ENCODE peak calls at places on chromosomes 3 and 15, in four cellular contexts. B is choroid plexus epithelial cell; J is CD8-positive, alpha-beta T cell; O is fibroblast of mammary gland. T is an unnamed sample.

GRCh38 chr15:57424628-57425405 is 48.5 kb downstream of the CGNL1 start:
- DNase-seq in B (no peak), O (no peak), J (no peak), T (no peak)

GRCh38 chr3:79039192-79039591 is 728.6 kb downstream of the ROBO1 start:
- DNase-seq in J (no peak), O (peak), B (peak), T (no peak)

GRCh38 chr3:158105710-158106438 is at the start of gene SHOX2:
- DNase-seq in J (no peak), O (peak), B (peak), T (peak)

GRCh38 chr3:170634663-170635096 is 48.8 kb upstream of the SLC7A14 start:
- DNase-seq in B (no peak), O (no peak), J (no peak), T (no peak)

GRCh38 chr3:15452961-15453360 is 25.6 kb downstream of the EAF1 start:
- DNase-seq in B (no peak), J (no peak), O (no peak), T (no peak)

GRCh38 chr3:13405614-13406013 is 14.5 kb downstream of the NUP210 start:
- DNase-seq in B (no peak), O (no peak), J (no peak), T (no peak)

GRCh38 chr15:57245130-57245529 is 131.2 kb upstream of the CGNL1 start:
- DNase-seq in B (peak), J (no peak), O (no peak), T (no peak)

GRCh38 chr3:127392146-127392470 is 104.3 kb upstream of the PRR20G start:
- DNase-seq in O (no peak), J (no peak), B (no peak), T (no peak)

GRCh38 chr3:139588450-139588849 is 48.9 kb upstream of the RBP1 start:
- DNase-seq in J (no peak), O (no peak), B (peak), T (no peak)

GRCh38 chr3:53213276-53213675 is 42.5 kb downstream of the TKT start:
- DNase-seq in O (no peak), B (no peak), J (no peak), T (no peak)

GRCh38 chr3:69791111-69791510 is 51.8 kb downstream of the MITF start:
- DNase-seq in O (peak), B (peak), J (no peak), T (no peak)

GRCh38 chr3:197003461-197004385 is 25.9 kb downstream of the MELTF start:
- DNase-seq in B (no peak), O (peak), J (no peak), T (no peak)

GRCh38 chr3:126573492-126574117 is 14.9 kb upstream of the C3orf22 start:
- DNase-seq in J (no peak), B (no peak), O (no peak), T (no peak)

GRCh38 chr3:122003112-122003511 is 18.9 kb downstream of the ILDR1 start:
- DNase-seq in B (peak), O (no peak), J (no peak), T (no peak)

GRCh38 chr3:29899011-29899410 is 618.1 kb downstream of the RBMS3 start:
- DNase-seq in J (no peak), B (no peak), O (no peak), T (no peak)

GRCh38 chr3:111173328-111173900 is 101.8 kb downstream of the NECTIN3 start:
- DNase-seq in O (no peak), J (no peak), B (peak), T (no peak)

GRCh38 chr3:25044762-25045161 is 383.3 kb upstream of the RARB start:
- DNase-seq in O (no peak), B (no peak), J (no peak), T (no peak)

GRCh38 chr15:101578443-101578894 is 73.7 kb downstream of the TM2D3 start:
- DNase-seq in J (no peak), O (peak), B (peak), T (no peak)
- TF ChIP-seq CTCF in J (no peak), O (peak), B (peak), T (no peak)

GRCh38 chr3:134333522-134334181 is 40.6 kb downstream of the AMOTL2 start:
- DNase-seq in O (no peak), B (peak), J (no peak), T (no peak)
- TF ChIP-seq CTCF in O (no peak), B (peak), J (no peak), T (no peak)

DNA sequence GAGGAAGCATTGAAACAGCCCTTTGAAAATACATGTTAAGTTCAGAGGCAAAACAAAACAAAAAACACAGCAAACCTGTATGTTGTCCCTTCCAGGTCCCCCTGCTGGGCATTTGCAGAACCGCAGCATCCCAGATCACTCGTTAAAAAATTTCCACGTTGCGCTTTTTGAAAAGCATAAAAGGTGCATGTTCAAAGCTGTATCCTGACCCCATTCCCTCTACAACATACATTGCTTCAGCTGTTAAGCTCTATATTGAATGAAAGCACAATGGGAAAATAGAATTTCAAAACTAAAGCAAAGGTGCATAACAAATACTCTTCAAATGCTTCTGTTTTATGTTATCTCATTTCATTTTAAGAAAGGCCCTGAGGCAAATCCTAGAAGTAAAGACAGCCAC is 328.3 kb downstream of the THSD4 start:
- DNase-seq in O (peak), B (peak), J (no peak), T (no peak)
- TF ChIP-seq CTCF in O (peak), B (peak), J (peak), T (peak)

GRCh38 chr3:101381809-101382208 is 61.4 kb upstream of the IMPG2 start:
- DNase-seq in J (no peak), B (peak), O (peak), T (no peak)
- TF ChIP-seq CTCF in J (peak), B (peak), O (peak), T (no peak)

DNA sequence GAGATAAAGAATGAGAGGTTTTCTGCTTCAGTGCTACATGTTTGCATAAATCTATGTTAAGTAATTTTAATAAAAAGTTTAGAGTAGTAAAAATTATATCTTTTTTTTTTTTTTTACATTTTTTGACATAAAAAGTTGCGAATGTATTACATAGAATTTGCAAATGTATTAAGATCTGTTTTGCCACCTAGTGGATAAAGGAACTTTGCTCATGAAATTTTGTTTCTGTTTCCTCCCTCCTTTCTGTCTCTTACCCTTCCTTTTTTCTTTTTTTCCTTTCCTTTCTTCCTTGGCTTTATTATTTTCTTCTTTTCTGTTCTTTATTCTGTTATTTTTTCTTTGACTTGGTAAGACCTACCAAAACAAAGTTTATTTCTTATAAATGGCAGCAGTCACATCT is 58.5 kb upstream of the UTS2B start:
- DNase-seq in B (peak), J (no peak), O (peak), T (no peak)
- TF ChIP-seq CTCF in B (peak), J (no peak), O (peak), T (no peak)

GRCh38 chr3:183634707-183635106 is 716 bp upstream of the KLHL24 start:
- DNase-seq in O (no peak), B (no peak), J (no peak), T (no peak)

GRCh38 chr3:183637106-183637486 is 1.7 kb downstream of the KLHL24 start:
- DNase-seq in B (no peak), O (no peak), J (no peak), T (no peak)

GRCh38 chr3:183636221-183637105 is 1.0 kb downstream of the KLHL24 start:
- DNase-seq in O (peak), B (peak), J (peak), T (peak)

GRCh38 chr3:183635107-183635430 is 354 bp upstream of the KLHL24 start:
- DNase-seq in J (no peak), O (no peak), B (no peak), T (no peak)

DNA sequence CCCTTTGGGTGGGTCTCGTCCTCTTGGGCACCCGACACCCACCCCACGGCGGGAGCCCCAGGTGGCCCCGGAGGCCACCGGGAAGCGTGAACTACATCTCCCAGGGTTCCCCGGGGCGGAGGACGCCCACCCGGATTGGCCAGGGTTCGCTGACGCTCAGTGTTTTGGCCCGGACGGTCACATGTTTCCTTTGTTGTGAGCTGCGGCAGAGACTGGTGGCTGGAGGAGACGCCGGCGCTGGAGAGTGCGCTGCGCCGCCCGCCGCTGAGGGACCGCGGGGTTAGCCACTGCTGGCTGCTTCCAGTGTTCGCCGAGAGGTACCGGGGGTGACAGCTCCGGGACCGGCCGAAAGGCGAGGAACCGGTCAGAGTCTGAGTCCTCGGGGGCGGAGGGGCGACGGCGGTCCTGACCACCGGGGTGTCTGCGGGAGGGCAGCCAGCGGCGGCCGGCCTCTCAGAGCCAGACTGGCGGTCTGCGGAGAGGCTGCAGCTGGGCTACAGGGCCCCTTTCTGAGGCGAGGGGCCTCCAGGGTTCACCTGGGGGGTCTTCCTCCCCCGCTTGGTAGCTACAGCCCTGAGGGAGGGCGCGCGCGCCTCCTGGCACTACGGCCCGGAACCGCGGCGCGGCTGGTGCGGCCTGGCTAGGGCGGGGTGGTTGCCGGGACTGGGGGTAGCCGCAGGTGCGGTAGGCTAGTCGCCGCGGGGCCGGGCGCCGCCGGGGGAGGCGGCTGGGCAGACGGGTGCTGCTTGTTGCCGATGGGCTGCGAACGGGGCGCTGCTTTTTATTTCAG is at the start of gene KLHL24:
- DNase-seq in J (peak), B (peak), O (peak), T (peak)
- TF ChIP-seq CTCF in J (no peak), B (no peak), O (no peak), T (no peak)

GRCh38 chr3:68207327-68207726 is 552.9 kb upstream of the SUCLG2 start:
- DNase-seq in J (no peak), B (no peak), O (no peak), T (no peak)

GRCh38 chr3:68211637-68212036 is 557.2 kb upstream of the SUCLG2 start:
- DNase-seq in O (no peak), B (no peak), J (no peak), T (no peak)

DNA sequence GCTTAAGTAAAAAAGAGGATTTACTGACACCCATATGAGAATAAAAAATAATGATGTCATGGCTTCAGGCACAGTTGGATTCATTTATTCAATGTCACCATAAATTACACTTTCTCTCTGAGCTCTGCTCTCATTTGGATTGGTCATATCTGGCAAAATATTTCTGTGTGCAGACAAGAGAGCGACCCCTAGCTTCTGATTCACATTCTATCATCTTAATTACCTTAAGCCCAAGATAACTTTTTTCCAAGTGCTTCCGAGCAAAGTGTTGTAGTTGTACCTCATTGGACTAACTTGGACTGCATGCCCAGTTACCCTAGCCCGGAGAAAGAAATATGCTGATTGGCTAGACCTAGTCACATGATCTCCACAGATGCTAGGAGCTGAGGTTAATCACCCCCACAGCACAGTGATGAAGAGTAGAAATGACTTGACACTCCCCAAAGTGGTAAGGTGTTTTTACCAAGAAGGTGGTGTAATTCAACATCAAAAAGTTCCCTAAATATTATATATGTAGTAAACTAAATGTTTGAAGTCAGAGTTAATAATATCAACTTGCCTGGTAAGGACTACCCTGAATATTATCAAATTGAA is 552.2 kb upstream of the SUCLG2 start:
- DNase-seq in O (no peak), J (no peak), B (no peak), T (no peak)
- TF ChIP-seq CTCF in O (no peak), J (no peak), B (no peak), T (no peak)

T was measured in activated B cell treated with CpG ODN at 0.5 μM for 24 hours.